ENCODE peak calls at places on chromosome X, in seven cellular contexts. Y is A549, M is endothelial cell, R is pancreas, I is HCT116, J is fibroblast of lung, K is neural progenitor cell. B is an unnamed sample.

GRCh38 chrX:118594697-118595420 is 99.2 kb downstream of the DOCK11 start:
- DNase-seq in Y (no peak), M (no peak), R (no peak), I (no peak), J (no peak), K (peak; percentile 6), B (no peak)

GRCh38 chrX:809081-809480 is 178.5 kb downstream of the SHOX start:
- DNase-seq in Y (no peak), M (no peak), R (no peak), I (no peak), J (no peak), K (no peak), B (no peak)

GRCh38 chrX:151899622-151900021 is 13.1 kb upstream of the MAGEA4 start:
- DNase-seq in Y (no peak), M (no peak), R (no peak), I (no peak), J (peak; percentile 2), K (no peak), B (no peak)

GRCh38 chrX:71292669-71293379 is 8.7 kb upstream of the ITGB1BP2 start:
- DNase-seq in Y (no peak), M (no peak), R (no peak), I (no peak), J (peak; percentile 33), K (no peak), B (no peak)

GRCh38 chrX:150690126-150690525 is 3.1 kb upstream of the MTMR1 start:
- DNase-seq in Y (peak; percentile 41), M (no peak), R (peak; percentile 21), I (peak; percentile 39), J (peak; percentile 94), K (no peak), B (peak; percentile 20)

GRCh38 chrX:80335062-80335830 is 85.0 kb upstream of the TENT5D start:
- DNase-seq in Y (peak; percentile 70), M (peak; percentile 70), R (peak; percentile 75), I (no peak), J (no peak), K (peak; percentile 76), B (no peak)

GRCh38 chrX:65581661-65582339 is 47.2 kb upstream of the LAS1L start:
- DNase-seq in Y (peak; percentile 62), M (peak; percentile 57), R (peak; percentile 68), I (peak; percentile 48), J (peak; percentile 69), K (peak; percentile 72), B (peak; percentile 60)

GRCh38 chrX:135435933-135436332 is 14.2 kb downstream of the SMIM10L2A start:
- DNase-seq in Y (no peak), M (no peak), R (no peak), I (no peak), J (no peak), K (no peak), B (no peak)

GRCh38 chrX:5644786-5645185 is 583.9 kb downstream of the NLGN4X start:
- DNase-seq in Y (no peak), M (no peak), R (no peak), I (no peak), J (no peak), K (no peak), B (no peak)

GRCh38 chrX:99798951-99799350 is 611.1 kb downstream of the PCDH19 start:
- DNase-seq in Y (no peak), M (no peak), R (no peak), I (no peak), J (no peak), K (no peak), B (no peak)

GRCh38 chrX:134570899-134571298 is 87.4 kb downstream of the PLAC1 start:
- DNase-seq in Y (no peak), M (no peak), R (no peak), I (no peak), J (no peak), K (no peak), B (no peak)

GRCh38 chrX:19225906-19226305 is 103.6 kb upstream of the ADGRG2 start:
- DNase-seq in Y (peak; percentile 69), M (no peak), R (no peak), I (no peak), J (peak; percentile 26), K (peak; percentile 38), B (no peak)

GRCh38 chrX:43655961-43656494 is at the start of gene MAOA:
- DNase-seq in Y (no peak), M (peak; percentile 12), R (peak; percentile 73), I (no peak), J (peak; percentile 71), K (peak; percentile 66), B (peak; percentile 28)

GRCh38 chrX:12447448-12448154 is 309.3 kb downstream of the FRMPD4 start:
- DNase-seq in Y (peak; percentile 53), M (no peak), R (no peak), I (no peak), J (peak; percentile 90), K (no peak), B (no peak)

GRCh38 chrX:3815896-3816664 is 102.6 kb upstream of the PRKX start:
- DNase-seq in Y (peak; percentile 42), M (peak; percentile 15), R (peak; percentile 66), I (peak; percentile 23), J (peak; percentile 23), K (peak; percentile 48), B (peak; percentile 59)
- TF ChIP-seq CTCF in Y (no peak), M (no peak), R (no peak), I (no peak), J (no peak), K (no peak), B (no peak)

GRCh38 chrX:124097116-124097515 is 135.6 kb downstream of the STAG2 start:
- DNase-seq in Y (no peak), M (no peak), R (no peak), I (no peak), J (no peak), K (no peak), B (no peak)

GRCh38 chrX:124103966-124104365 is 142.5 kb downstream of the STAG2 start:
- DNase-seq in Y (no peak), M (no peak), R (no peak), I (no peak), J (no peak), K (no peak), B (no peak)

GRCh38 chrX:124093222-124093621 is 131.7 kb downstream of the STAG2 start:
- DNase-seq in Y (no peak), M (no peak), R (no peak), I (no peak), J (no peak), K (no peak), B (no peak)

DNA sequence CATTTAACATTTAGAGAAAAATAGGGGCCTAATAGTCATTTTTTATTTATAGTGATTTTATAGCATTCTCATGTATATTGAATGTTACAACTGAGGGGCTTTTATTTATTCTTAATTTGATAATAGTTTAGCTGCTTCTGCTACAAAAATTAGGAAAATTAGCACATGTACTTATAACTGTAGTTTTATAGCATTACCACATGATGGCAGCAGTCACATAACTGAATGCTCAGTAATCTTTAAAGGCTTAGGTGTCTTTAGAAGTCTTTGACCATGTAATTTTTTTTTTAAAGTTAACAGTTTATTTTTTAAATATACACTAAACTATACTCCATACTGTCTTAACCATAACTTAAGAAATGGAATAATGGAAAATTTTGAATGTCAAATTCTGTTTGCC is 136.6 kb downstream of the STAG2 start:
- DNase-seq in Y (peak; percentile 28), M (no peak), R (no peak), I (no peak), J (peak; percentile 56), K (peak; percentile 39), B (peak; percentile 20)
- TF ChIP-seq CTCF in Y (peak; percentile 51), M (peak; percentile 34), R (peak; percentile 35), I (peak; percentile 42), J (no peak), K (peak; percentile 62), B (peak; percentile 25)

DNA sequence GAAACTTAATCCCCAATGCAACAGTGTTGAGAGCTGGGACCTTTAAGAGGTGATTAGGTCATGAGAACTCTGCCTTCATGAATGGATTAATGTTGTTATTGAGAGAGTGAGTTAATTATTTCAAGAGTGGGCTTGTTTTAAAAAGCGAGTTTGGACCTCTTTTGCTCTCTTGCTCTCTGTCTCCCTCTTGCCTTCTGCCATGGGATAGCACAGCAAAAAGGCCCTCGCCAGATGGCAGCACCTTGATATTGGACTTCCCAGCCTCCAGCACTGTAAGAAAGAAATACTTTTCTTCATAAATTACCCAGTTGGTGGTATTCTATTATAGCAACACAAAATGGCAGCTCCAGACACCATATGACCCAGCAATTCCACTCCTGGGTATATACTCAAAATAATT is 7.0 kb upstream of the ATP6AP2 start:
- DNase-seq in Y (peak; percentile 54), M (no peak), R (no peak), I (no peak), J (peak; percentile 7), K (no peak), B (peak; percentile 52)
- TF ChIP-seq CTCF in Y (peak; percentile 67), M (peak; percentile 14), R (peak; percentile 18), I (peak; percentile 68), J (peak; percentile 41), K (peak; percentile 50), B (peak; percentile 58)

GRCh38 chrX:103017542-103017941 is 46.4 kb downstream of the BEX1 start:
- DNase-seq in Y (no peak), M (no peak), R (no peak), I (no peak), J (no peak), K (no peak), B (no peak)
- TF ChIP-seq CTCF in Y (no peak), M (no peak), R (no peak), I (peak; percentile 21), J (no peak), K (peak; percentile 27), B (no peak)